ENCODE peak calls at places on chromosomes 11 and 22, in five cellular contexts. Q, N, B, X and M are unnamed samples.

GRCh38 chr22:48709453-48709852 is 1118.2 kb downstream of the BRD1 start:
- DNase-seq in N (no peak), Q (no peak), B (no peak), X (no peak), M (no peak)

GRCh38 chr11:31437742-31438435 is 68.2 kb downstream of the DNAJC24 start:
- DNase-seq in N (peak), Q (peak), B (no peak), X (peak), M (no peak)

GRCh38 chr11:1858154-1858553 is 5.3 kb downstream of the LSP1 start:
- DNase-seq in B (no peak), N (no peak), Q (no peak), X (no peak), M (no peak)

GRCh38 chr11:11265320-11265719 is 87.7 kb downstream of the CSNK2A3 start:
- DNase-seq in B (no peak), X (no peak), N (no peak), Q (no peak), M (no peak)

GRCh38 chr11:131787119-131787518 is 416.7 kb downstream of the NTM start:
- DNase-seq in B (no peak), X (no peak), Q (no peak), N (no peak), M (no peak)

GRCh38 chr11:73241300-73241699 is 23.2 kb downstream of the P2RY2 start:
- DNase-seq in B (no peak), N (no peak), Q (no peak), X (no peak), M (no peak)

GRCh38 chr11:66570117-66570825 is 1.9 kb upstream of the CTSF start:
- DNase-seq in N (no peak), X (no peak), Q (no peak), B (no peak), M (no peak)

GRCh38 chr11:79098096-79098495 is 342.7 kb downstream of the TENM4 start:
- DNase-seq in Q (no peak), X (no peak), N (no peak), B (no peak), M (peak)

GRCh38 chr11:113253406-113253805 is 61.0 kb upstream of the TTC12 start:
- DNase-seq in B (no peak), X (no peak), Q (no peak), N (no peak), M (no peak)

GRCh38 chr11:64744544-64745218 is 739 bp upstream of the RASGRP2 start:
- DNase-seq in X (no peak), B (no peak), Q (no peak), N (peak), M (no peak)